ENCODE peak calls at places on chromosome 21, in nine cellular contexts. One of them, this sample, is unnamed.

GRCh38 chr21:35637431-35637830 is 422.9 kb downstream of the SETD4 start:
- DNase-seq in caudate nucleus: no peak
- DNase-seq in activated CD4-positive, alpha-beta T cell treated with anti-CD3 and anti-CD28 coated beads, Interleukin-2, amount 50 U/mL, for 1 hour: no peak
- DNase-seq in NCI-H2081: no peak
- DNase-seq in mesothelial cell of epicardium: no peak
- DNase-seq in brain microvascular endothelial cell: peak
- DNase-seq in activated CD4-positive, CD25-positive, alpha-beta regulatory T cell: no peak
- DNase-seq in pancreas: peak
- DNase-seq in endothelial cell: no peak
- DNase-seq in this sample: no peak

GRCh38 chr21:44529503-44530125 is 10.4 kb downstream of the KRTAP10-1 start:
- DNase-seq in activated CD4-positive, alpha-beta T cell treated with anti-CD3 and anti-CD28 coated beads, Interleukin-2, amount 50 U/mL, for 1 hour: no peak
- DNase-seq in brain microvascular endothelial cell: no peak
- DNase-seq in endothelial cell: no peak
- DNase-seq in caudate nucleus: no peak
- DNase-seq in activated CD4-positive, CD25-positive, alpha-beta regulatory T cell: no peak
- DNase-seq in pancreas: peak
- DNase-seq in NCI-H2081: no peak
- DNase-seq in mesothelial cell of epicardium: no peak
- DNase-seq in this sample: no peak

GRCh38 chr21:31316488-31317169 is 27.4 kb downstream of the TIAM1 start:
- DNase-seq in NCI-H2081: no peak
- DNase-seq in caudate nucleus: no peak
- DNase-seq in brain microvascular endothelial cell: peak
- DNase-seq in activated CD4-positive, CD25-positive, alpha-beta regulatory T cell: no peak
- DNase-seq in mesothelial cell of epicardium: no peak
- DNase-seq in pancreas: no peak
- DNase-seq in endothelial cell: peak
- DNase-seq in activated CD4-positive, alpha-beta T cell treated with anti-CD3 and anti-CD28 coated beads, Interleukin-2, amount 50 U/mL, for 1 hour: no peak
- DNase-seq in this sample: no peak

GRCh38 chr21:30718239-30718909 is at the start of gene KRTAP21-3:
- DNase-seq in NCI-H2081: no peak
- DNase-seq in mesothelial cell of epicardium: no peak
- DNase-seq in brain microvascular endothelial cell: no peak
- DNase-seq in activated CD4-positive, alpha-beta T cell treated with anti-CD3 and anti-CD28 coated beads, Interleukin-2, amount 50 U/mL, for 1 hour: no peak
- DNase-seq in activated CD4-positive, CD25-positive, alpha-beta regulatory T cell: no peak
- DNase-seq in caudate nucleus: no peak
- DNase-seq in pancreas: no peak
- DNase-seq in endothelial cell: no peak
- DNase-seq in this sample: no peak

GRCh38 chr21:46551636-46552241 is 53.1 kb downstream of the S100B start:
- DNase-seq in mesothelial cell of epicardium: no peak
- DNase-seq in activated CD4-positive, alpha-beta T cell treated with anti-CD3 and anti-CD28 coated beads, Interleukin-2, amount 50 U/mL, for 1 hour: peak
- DNase-seq in pancreas: no peak
- DNase-seq in activated CD4-positive, CD25-positive, alpha-beta regulatory T cell: no peak
- DNase-seq in brain microvascular endothelial cell: no peak
- DNase-seq in NCI-H2081: no peak
- DNase-seq in caudate nucleus: no peak
- DNase-seq in endothelial cell: no peak
- DNase-seq in this sample: no peak

GRCh38 chr21:37660709-37661108 is 255.5 kb downstream of the KCNJ6 start:
- DNase-seq in activated CD4-positive, CD25-positive, alpha-beta regulatory T cell: no peak
- DNase-seq in activated CD4-positive, alpha-beta T cell treated with anti-CD3 and anti-CD28 coated beads, Interleukin-2, amount 50 U/mL, for 1 hour: no peak
- DNase-seq in mesothelial cell of epicardium: no peak
- DNase-seq in endothelial cell: no peak
- DNase-seq in NCI-H2081: no peak
- DNase-seq in pancreas: no peak
- DNase-seq in caudate nucleus: no peak
- DNase-seq in brain microvascular endothelial cell: no peak
- DNase-seq in this sample: no peak

GRCh38 chr21:44539991-44540666 is at the start of gene KRTAP10-1:
- DNase-seq in mesothelial cell of epicardium: no peak
- DNase-seq in activated CD4-positive, alpha-beta T cell treated with anti-CD3 and anti-CD28 coated beads, Interleukin-2, amount 50 U/mL, for 1 hour: no peak
- DNase-seq in NCI-H2081: no peak
- DNase-seq in endothelial cell: no peak
- DNase-seq in brain microvascular endothelial cell: no peak
- DNase-seq in activated CD4-positive, CD25-positive, alpha-beta regulatory T cell: no peak
- DNase-seq in pancreas: no peak
- DNase-seq in caudate nucleus: no peak
- DNase-seq in this sample: no peak

GRCh38 chr21:33644383-33645074 is 2.2 kb downstream of the ITSN1 start:
- DNase-seq in activated CD4-positive, alpha-beta T cell treated with anti-CD3 and anti-CD28 coated beads, Interleukin-2, amount 50 U/mL, for 1 hour: no peak
- DNase-seq in pancreas: no peak
- DNase-seq in brain microvascular endothelial cell: peak
- DNase-seq in endothelial cell: no peak
- DNase-seq in NCI-H2081: no peak
- DNase-seq in mesothelial cell of epicardium: no peak
- DNase-seq in activated CD4-positive, CD25-positive, alpha-beta regulatory T cell: no peak
- DNase-seq in caudate nucleus: no peak
- DNase-seq in this sample: no peak

GRCh38 chr21:45293214-45293725 is 5.6 kb upstream of the POFUT2 start:
- DNase-seq in pancreas: no peak
- DNase-seq in endothelial cell: no peak
- DNase-seq in mesothelial cell of epicardium: no peak
- DNase-seq in activated CD4-positive, alpha-beta T cell treated with anti-CD3 and anti-CD28 coated beads, Interleukin-2, amount 50 U/mL, for 1 hour: no peak
- DNase-seq in activated CD4-positive, CD25-positive, alpha-beta regulatory T cell: no peak
- DNase-seq in NCI-H2081: no peak
- DNase-seq in brain microvascular endothelial cell: peak
- DNase-seq in caudate nucleus: no peak
- DNase-seq in this sample: no peak

GRCh38 chr21:45573452-45574035 is 31.3 kb upstream of the SLC19A1 start:
- DNase-seq in NCI-H2081: no peak
- DNase-seq in caudate nucleus: no peak
- DNase-seq in mesothelial cell of epicardium: no peak
- DNase-seq in activated CD4-positive, CD25-positive, alpha-beta regulatory T cell: no peak
- DNase-seq in endothelial cell: no peak
- DNase-seq in activated CD4-positive, alpha-beta T cell treated with anti-CD3 and anti-CD28 coated beads, Interleukin-2, amount 50 U/mL, for 1 hour: no peak
- DNase-seq in brain microvascular endothelial cell: no peak
- DNase-seq in pancreas: no peak
- DNase-seq in this sample: no peak

GRCh38 chr21:21001591-21002100 is 3.4 kb downstream of the NCAM2 start:
- DNase-seq in endothelial cell: no peak
- DNase-seq in caudate nucleus: no peak
- DNase-seq in mesothelial cell of epicardium: no peak
- DNase-seq in NCI-H2081: no peak
- DNase-seq in brain microvascular endothelial cell: no peak
- DNase-seq in activated CD4-positive, alpha-beta T cell treated with anti-CD3 and anti-CD28 coated beads, Interleukin-2, amount 50 U/mL, for 1 hour: no peak
- DNase-seq in pancreas: no peak
- DNase-seq in activated CD4-positive, CD25-positive, alpha-beta regulatory T cell: no peak
- DNase-seq in this sample: no peak

GRCh38 chr21:17554619-17555472 is 42.0 kb downstream of the CXADR start:
- DNase-seq in pancreas: no peak
- DNase-seq in mesothelial cell of epicardium: no peak
- DNase-seq in endothelial cell: peak
- DNase-seq in activated CD4-positive, CD25-positive, alpha-beta regulatory T cell: no peak
- DNase-seq in NCI-H2081: no peak
- DNase-seq in brain microvascular endothelial cell: no peak
- DNase-seq in activated CD4-positive, alpha-beta T cell treated with anti-CD3 and anti-CD28 coated beads, Interleukin-2, amount 50 U/mL, for 1 hour: no peak
- DNase-seq in caudate nucleus: no peak
- DNase-seq in this sample: peak